ENCODE peak calls at places on chromosomes 7 and 10, in seven cellular contexts. One of them, this sample, is unnamed. For H3K9me2 and H4K20me1, the result is how much of the 10 kb centered on the place peaks cover.

GRCh38 chr10:109327266-109327665 is 596.0 kb downstream of the XPNPEP1 start:
- DNase-seq in hepatocyte: no peak
- DNase-seq in PC-3: peak
- DNase-seq in OCI-LY7: no peak
- DNase-seq in HCT116: no peak
- DNase-seq in GM23338: no peak
- DNase-seq in PC-9: no peak
- DNase-seq in this sample: no peak

GRCh38 chr10:123858039-123858740 is 33.4 kb downstream of the CPXM2 start:
- DNase-seq in hepatocyte: peak
- DNase-seq in PC-3: no peak
- DNase-seq in OCI-LY7: no peak
- DNase-seq in HCT116: no peak
- DNase-seq in GM23338: no peak
- DNase-seq in PC-9: no peak
- DNase-seq in this sample: peak

GRCh38 chr10:130174343-130174742 is 38.2 kb downstream of the GLRX3 start:
- DNase-seq in hepatocyte: no peak
- DNase-seq in PC-3: no peak
- DNase-seq in OCI-LY7: no peak
- DNase-seq in HCT116: no peak
- DNase-seq in GM23338: no peak
- DNase-seq in PC-9: no peak
- DNase-seq in this sample: no peak

GRCh38 chr10:4498763-4499251 is 327.2 kb upstream of the AKR1E2 start:
- DNase-seq in hepatocyte: peak
- DNase-seq in PC-3: peak
- DNase-seq in OCI-LY7: no peak
- DNase-seq in HCT116: no peak
- DNase-seq in GM23338: no peak
- DNase-seq in PC-9: no peak
- DNase-seq in this sample: peak

GRCh38 chr7:45711161-45711490 is 137.0 kb downstream of the ADCY1 start:
- DNase-seq in hepatocyte: no peak
- DNase-seq in PC-3: no peak
- DNase-seq in OCI-LY7: no peak
- DNase-seq in HCT116: no peak
- DNase-seq in GM23338: no peak
- DNase-seq in PC-9: no peak
- DNase-seq in this sample: no peak

GRCh38 chr10:73759512-73760115 is 15.4 kb downstream of the SEC24C start:
- DNase-seq in hepatocyte: peak
- DNase-seq in PC-3: peak
- DNase-seq in OCI-LY7: peak
- DNase-seq in HCT116: no peak
- DNase-seq in GM23338: peak
- DNase-seq in PC-9: peak
- DNase-seq in this sample: no peak

GRCh38 chr7:112708236-112708635 is 82.0 kb downstream of the TMEM168 start:
- DNase-seq in hepatocyte: no peak
- DNase-seq in PC-3: no peak
- DNase-seq in OCI-LY7: no peak
- DNase-seq in HCT116: no peak
- DNase-seq in GM23338: peak
- DNase-seq in PC-9: no peak
- DNase-seq in this sample: no peak

GRCh38 chr10:66799474-66799873 is 126.4 kb upstream of the LRRTM3 start:
- DNase-seq in hepatocyte: no peak
- DNase-seq in PC-3: peak
- DNase-seq in OCI-LY7: no peak
- DNase-seq in HCT116: no peak
- DNase-seq in GM23338: no peak
- DNase-seq in PC-9: no peak
- DNase-seq in this sample: peak

GRCh38 chr7:157518514-157519175 is 181.8 kb downstream of the DNAJB6 start:
- DNase-seq in hepatocyte: no peak
- DNase-seq in PC-3: no peak
- DNase-seq in OCI-LY7: no peak
- DNase-seq in HCT116: no peak
- DNase-seq in GM23338: no peak
- DNase-seq in PC-9: no peak
- DNase-seq in this sample: no peak

GRCh38 chr7:20229652-20230500 is 12.7 kb upstream of the MACC1 start:
- DNase-seq in hepatocyte: no peak
- DNase-seq in PC-3: peak
- DNase-seq in OCI-LY7: no peak
- DNase-seq in HCT116: no peak
- DNase-seq in GM23338: no peak
- DNase-seq in PC-9: no peak
- DNase-seq in this sample: peak

GRCh38 chr10:121205625-121206024 is 354.5 kb downstream of the WDR11 start:
- DNase-seq in hepatocyte: no peak
- DNase-seq in PC-3: no peak
- DNase-seq in OCI-LY7: no peak
- DNase-seq in HCT116: no peak
- DNase-seq in GM23338: no peak
- DNase-seq in PC-9: no peak
- DNase-seq in this sample: no peak

GRCh38 chr10:123622381-123622780 is 43.8 kb upstream of the GPR26 start:
- DNase-seq in hepatocyte: no peak
- DNase-seq in PC-3: no peak
- DNase-seq in OCI-LY7: no peak
- DNase-seq in HCT116: no peak
- DNase-seq in GM23338: no peak
- DNase-seq in PC-9: no peak
- DNase-seq in this sample: peak

GRCh38 chr7:134723904-134724303 is 55.5 kb upstream of the CALD1 start:
- DNase-seq in hepatocyte: no peak
- DNase-seq in PC-3: no peak
- DNase-seq in OCI-LY7: no peak
- DNase-seq in HCT116: no peak
- DNase-seq in GM23338: no peak
- DNase-seq in PC-9: no peak
- DNase-seq in this sample: no peak

GRCh38 chr7:87600130-87601124 is at the start of gene ABCB1:
- DNase-seq in hepatocyte: peak
- DNase-seq in PC-3: no peak
- DNase-seq in OCI-LY7: no peak
- DNase-seq in HCT116: peak
- DNase-seq in GM23338: peak
- DNase-seq in PC-9: no peak
- DNase-seq in this sample: peak

GRCh38 chr10:84097787-84098353 is 41.4 kb upstream of the GHITM start:
- DNase-seq in hepatocyte: peak
- DNase-seq in PC-3: peak
- DNase-seq in OCI-LY7: peak
- DNase-seq in HCT116: no peak
- DNase-seq in GM23338: peak
- DNase-seq in PC-9: no peak
- DNase-seq in this sample: peak

GRCh38 chr7:1884583-1885350 is 214.7 kb downstream of the ELFN1 start:
- DNase-seq in hepatocyte: no peak
- DNase-seq in PC-3: peak
- DNase-seq in OCI-LY7: no peak
- DNase-seq in HCT116: no peak
- DNase-seq in GM23338: no peak
- DNase-seq in PC-9: peak
- DNase-seq in this sample: peak

GRCh38 chr7:83751217-83751616 is 102.3 kb upstream of the SEMA3E start:
- DNase-seq in hepatocyte: no peak
- DNase-seq in PC-3: peak
- DNase-seq in OCI-LY7: no peak
- DNase-seq in HCT116: no peak
- DNase-seq in GM23338: no peak
- DNase-seq in PC-9: no peak
- DNase-seq in this sample: peak

GRCh38 chr10:121609426-121610380 is 11.5 kb upstream of the FGFR2 start:
- DNase-seq in hepatocyte: no peak
- DNase-seq in PC-3: no peak
- DNase-seq in OCI-LY7: no peak
- DNase-seq in HCT116: no peak
- DNase-seq in GM23338: no peak
- DNase-seq in PC-9: no peak
- DNase-seq in this sample: no peak

GRCh38 chr10:46555713-46556514 is 544 bp downstream of the GPRIN2 start:
- DNase-seq in hepatocyte: peak
- DNase-seq in PC-3: no peak
- DNase-seq in OCI-LY7: no peak
- DNase-seq in HCT116: no peak
- DNase-seq in GM23338: peak
- DNase-seq in PC-9: peak
- DNase-seq in this sample: no peak

GRCh38 chr7:108455524-108455832 is 758 bp downstream of the NRCAM start:
- DNase-seq in hepatocyte: peak
- DNase-seq in PC-3: no peak
- DNase-seq in OCI-LY7: no peak
- DNase-seq in HCT116: no peak
- DNase-seq in GM23338: no peak
- DNase-seq in PC-9: no peak
- DNase-seq in this sample: no peak

GRCh38 chr10:3950676-3951275 is 165.8 kb upstream of the KLF6 start:
- DNase-seq in hepatocyte: no peak
- DNase-seq in PC-3: no peak
- DNase-seq in OCI-LY7: no peak
- DNase-seq in HCT116: no peak
- DNase-seq in GM23338: no peak
- DNase-seq in PC-9: no peak
- DNase-seq in this sample: no peak

GRCh38 chr7:36037121-36037662 is 115.9 kb upstream of the EEPD1 start:
- DNase-seq in hepatocyte: peak
- DNase-seq in PC-3: peak
- DNase-seq in OCI-LY7: no peak
- DNase-seq in HCT116: no peak
- DNase-seq in GM23338: peak
- DNase-seq in PC-9: peak
- DNase-seq in this sample: peak

GRCh38 chr7:47552631-47553030 is 29.3 kb downstream of the TNS3 start:
- DNase-seq in hepatocyte: no peak
- DNase-seq in PC-3: peak
- DNase-seq in OCI-LY7: no peak
- DNase-seq in HCT116: no peak
- DNase-seq in GM23338: no peak
- DNase-seq in PC-9: no peak
- DNase-seq in this sample: peak

GRCh38 chr7:30933124-30933893 is 21.7 kb downstream of the AQP1 start:
- DNase-seq in hepatocyte: peak
- DNase-seq in PC-3: no peak
- DNase-seq in OCI-LY7: no peak
- DNase-seq in HCT116: no peak
- DNase-seq in GM23338: peak
- DNase-seq in PC-9: no peak
- DNase-seq in this sample: no peak

DNA sequence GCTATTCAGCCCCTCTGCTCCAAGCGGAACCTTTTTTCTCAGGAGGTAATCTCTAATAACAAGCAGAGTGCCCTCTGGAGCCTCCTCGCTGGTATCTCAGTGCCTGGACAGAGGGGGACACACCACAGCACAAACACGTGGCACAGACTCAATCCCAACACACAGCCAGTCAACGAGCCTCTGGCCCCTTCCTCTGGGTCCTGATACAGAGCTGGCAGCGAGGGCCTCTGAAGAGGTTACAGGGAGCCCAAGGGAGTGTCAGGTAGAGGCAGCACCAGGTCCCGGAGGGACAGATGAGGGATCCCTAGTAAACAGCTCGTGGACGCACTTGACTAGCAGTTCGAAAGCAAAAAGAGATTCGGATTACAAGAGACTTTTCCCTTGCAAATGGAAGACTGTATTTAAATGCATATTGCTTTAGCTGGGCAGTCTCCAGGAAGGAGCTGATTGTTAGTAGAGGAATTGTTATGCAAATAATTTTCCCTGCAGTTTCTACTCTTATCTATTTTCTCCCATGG is 14.1 kb downstream of the CXCL12 start:
- DNase-seq in hepatocyte: no peak
- DNase-seq in PC-3: no peak
- DNase-seq in OCI-LY7: no peak
- DNase-seq in HCT116: no peak
- DNase-seq in GM23338: peak
- DNase-seq in PC-9: no peak
- DNase-seq in this sample: no peak
- H3K9me2 ChIP-seq in hepatocyte: under half
- H3K9me2 ChIP-seq in PC-3: under half
- H3K9me2 ChIP-seq in OCI-LY7: under half
- H3K9me2 ChIP-seq in HCT116: under half
- H3K9me2 ChIP-seq in GM23338: under half
- H3K9me2 ChIP-seq in PC-9: under half
- H3K9me2 ChIP-seq in this sample: under half

GRCh38 chr10:102800601-102801335 is 36.4 kb downstream of the CYP17A1 start:
- DNase-seq in hepatocyte: no peak
- DNase-seq in PC-3: no peak
- DNase-seq in OCI-LY7: no peak
- DNase-seq in HCT116: no peak
- DNase-seq in GM23338: no peak
- DNase-seq in PC-9: no peak
- DNase-seq in this sample: no peak
- H4K20me1 ChIP-seq in hepatocyte: under half
- H4K20me1 ChIP-seq in PC-3: under half
- H4K20me1 ChIP-seq in OCI-LY7: under half
- H4K20me1 ChIP-seq in HCT116: under half
- H4K20me1 ChIP-seq in GM23338: under half
- H4K20me1 ChIP-seq in PC-9: under half
- H4K20me1 ChIP-seq in this sample: under half

DNA sequence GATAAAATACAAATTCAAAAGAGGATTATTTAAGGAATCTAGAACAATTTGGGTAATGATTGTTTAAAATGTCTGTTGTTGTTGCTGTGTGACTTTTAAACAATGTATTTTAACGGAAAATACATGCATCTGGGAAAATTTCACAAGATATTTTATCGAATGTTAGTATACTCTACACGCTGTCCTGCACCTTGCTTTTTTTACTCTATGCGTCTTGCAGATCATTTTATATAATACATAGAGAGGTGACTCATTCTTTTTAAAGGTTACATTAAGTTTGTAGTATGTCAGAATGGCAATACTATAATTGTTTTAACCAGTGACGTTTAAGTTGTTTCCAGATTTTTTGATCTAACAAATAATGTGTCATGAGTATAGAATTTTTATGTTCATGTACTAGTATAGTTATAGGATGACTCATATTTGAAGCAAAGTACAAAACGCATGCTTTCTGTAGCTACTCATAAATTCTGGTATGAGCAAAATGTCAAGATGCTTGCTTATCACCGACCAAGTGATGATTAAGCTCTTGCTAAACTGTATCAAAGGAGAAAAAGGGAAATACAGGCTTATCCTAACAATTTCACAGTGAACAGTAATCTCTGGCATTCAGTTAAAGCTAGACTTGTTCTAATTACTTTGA is 4.9 kb downstream of the DKK1 start:
- DNase-seq in hepatocyte: peak
- DNase-seq in PC-3: peak
- DNase-seq in OCI-LY7: no peak
- DNase-seq in HCT116: peak
- DNase-seq in GM23338: no peak
- DNase-seq in PC-9: no peak
- DNase-seq in this sample: peak
- H3K4me2 ChIP-seq in hepatocyte: no peak
- H3K4me2 ChIP-seq in PC-3: peak
- H3K4me2 ChIP-seq in OCI-LY7: no peak
- H3K4me2 ChIP-seq in HCT116: peak
- H3K4me2 ChIP-seq in GM23338: no peak
- H3K4me2 ChIP-seq in PC-9: peak
- H3K4me2 ChIP-seq in this sample: peak

GRCh38 chr7:155759740-155760430 is 52.4 kb downstream of the SHH start:
- DNase-seq in hepatocyte: no peak
- DNase-seq in PC-3: no peak
- DNase-seq in OCI-LY7: no peak
- DNase-seq in HCT116: no peak
- DNase-seq in GM23338: no peak
- DNase-seq in PC-9: no peak
- DNase-seq in this sample: no peak
- H3K9me2 ChIP-seq in hepatocyte: under half
- H3K9me2 ChIP-seq in PC-3: under half
- H3K9me2 ChIP-seq in OCI-LY7: under half
- H3K9me2 ChIP-seq in HCT116: under half
- H3K9me2 ChIP-seq in GM23338: under half
- H3K9me2 ChIP-seq in PC-9: under half
- H3K9me2 ChIP-seq in this sample: under half